ENCODE peak calls at places on chromosomes 2 and 18, in nine cellular contexts. O is right atrium auricular region; R is sciatic nerve; Q is foreskin fibroblast; J is AG09309; V is stimulated activated CD4-positive, alpha-beta T cell treated with anti-CD3 and anti-CD28 coated beads, Interleukin-15, amount 100 ng/mL, for 24 hours; H is activated CD4-positive, CD25-positive, alpha-beta regulatory T cell; D is naive thymus-derived CD8-positive, alpha-beta T cell; N is HEK293T. Y is an unnamed sample.

GRCh38 chr2:191740016-191740419 is 62.1 kb downstream of the NABP1 start:
- DNase-seq in Q (no peak), V (peak; percentile 30), O (no peak), J (no peak), R (no peak), N (no peak), H (no peak), D (peak; percentile 71), Y (no peak)

GRCh38 chr2:46504221-46504620 is 24.9 kb downstream of the TMEM247 start:
- DNase-seq in J (no peak), D (no peak), V (no peak), R (no peak), O (peak; percentile 40), H (no peak), Q (no peak), N (no peak), Y (no peak)

GRCh38 chr2:134217924-134218323 is 35.9 kb upstream of the MGAT5 start:
- DNase-seq in Q (peak; percentile 32), H (no peak), R (no peak), O (no peak), V (peak; percentile 39), J (peak; percentile 13), D (no peak), N (no peak), Y (no peak)

GRCh38 chr2:150110548-150110947 is 376.9 kb downstream of the RND3 start:
- DNase-seq in R (no peak), V (no peak), Q (peak; percentile 10), O (no peak), J (no peak), D (no peak), N (no peak), H (no peak), Y (no peak)

GRCh38 chr2:15933184-15933845 is 7.0 kb upstream of the MYCN start:
- DNase-seq in Q (no peak), N (no peak), O (no peak), V (no peak), H (no peak), J (no peak), D (no peak), R (no peak), Y (no peak)

GRCh38 chr2:45691600-45691999 is 40.1 kb downstream of the PRKCE start:
- DNase-seq in J (no peak), Q (no peak), D (no peak), N (no peak), H (no peak), V (no peak), R (no peak), O (no peak), Y (no peak)

GRCh38 chr2:174412256-174412655 is 16.7 kb downstream of the SCRN3 start:
- DNase-seq in N (no peak), R (no peak), H (no peak), J (no peak), O (no peak), V (no peak), Q (no peak), D (no peak), Y (no peak)

GRCh38 chr2:137677466-137677865 is 286.8 kb upstream of the HNMT start:
- DNase-seq in V (no peak), Q (no peak), O (no peak), R (no peak), N (no peak), J (no peak), D (no peak), H (no peak), Y (no peak)

GRCh38 chr2:159879061-159879604 is 81.1 kb upstream of the CD302 start:
- DNase-seq in R (no peak), Q (peak; percentile 70), H (no peak), O (no peak), V (peak; percentile 54), N (no peak), D (no peak), J (peak; percentile 35), Y (no peak)

GRCh38 chr18:6198585-6198984 is 216.1 kb downstream of the L3MBTL4 start:
- DNase-seq in O (no peak), N (no peak), Q (no peak), J (no peak), H (no peak), D (no peak), V (no peak), R (no peak), Y (no peak)

GRCh38 chr18:59561596-59561995 is 135.6 kb downstream of the CCBE1 start:
- DNase-seq in N (no peak), J (no peak), D (no peak), V (no peak), R (no peak), O (no peak), Q (peak; percentile 31), H (no peak), Y (no peak)

GRCh38 chr2:62883629-62884028 is 167.0 kb upstream of the OTX1 start:
- DNase-seq in N (no peak), Q (no peak), J (no peak), O (no peak), V (no peak), R (no peak), D (no peak), H (no peak), Y (no peak)

GRCh38 chr2:24365051-24365450 is 4.7 kb upstream of the ITSN2 start:
- DNase-seq in N (no peak), Q (no peak), O (peak; percentile 93), R (peak; percentile 83), J (no peak), V (no peak), H (no peak), D (no peak), Y (peak; percentile 94)

GRCh38 chr2:181613241-181613640 is 43.7 kb downstream of the CERKL start:
- DNase-seq in D (no peak), R (no peak), V (no peak), J (no peak), H (no peak), Q (no peak), N (no peak), O (no peak), Y (no peak)

GRCh38 chr18:21740474-21740723 is 193 bp upstream of the MIB1 start:
- DNase-seq in R (no peak), Q (peak; percentile 99), J (peak; percentile 78), N (peak; percentile 98), D (no peak), V (peak; percentile 99), O (peak; percentile 98), H (no peak), Y (no peak)

GRCh38 chr18:74831571-74832250 is 234.0 kb downstream of the ZNF407 start:
- DNase-seq in J (no peak), H (no peak), O (no peak), N (no peak), D (no peak), Q (no peak), V (no peak), R (no peak), Y (no peak)

GRCh38 chr2:228599297-228599696 is 417.8 kb upstream of the SPHKAP start:
- DNase-seq in V (no peak), D (no peak), R (no peak), O (no peak), J (no peak), Q (no peak), N (no peak), H (no peak), Y (no peak)

GRCh38 chr2:72214429-72215143 is 66.9 kb upstream of the CYP26B1 start:
- DNase-seq in N (no peak), V (no peak), J (peak; percentile 64), D (no peak), Q (peak; percentile 71), R (no peak), O (no peak), H (no peak), Y (no peak)

GRCh38 chr2:85772019-85772745 is 18.4 kb downstream of the ATOH8 start:
- DNase-seq in J (peak; percentile 99), O (peak; percentile 99), N (peak; percentile 52), Q (peak; percentile 100), V (no peak), D (no peak), R (peak; percentile 99), H (no peak), Y (peak; percentile 99)

GRCh38 chr18:8151176-8151575 is 458.1 kb upstream of the RAB12 start:
- DNase-seq in Q (no peak), H (no peak), R (no peak), J (no peak), D (no peak), O (no peak), N (no peak), V (no peak), Y (no peak)

GRCh38 chr18:36382151-36382550 is 84.6 kb downstream of the FHOD3 start:
- DNase-seq in H (no peak), D (no peak), J (no peak), Q (no peak), O (no peak), V (no peak), R (no peak), N (no peak), Y (no peak)

GRCh38 chr2:233210843-233211600 is 40.5 kb upstream of the ATG16L1 start:
- DNase-seq in R (peak; percentile 92), V (no peak), H (no peak), N (no peak), D (no peak), O (peak; percentile 65), J (peak; percentile 71), Q (peak; percentile 94), Y (no peak)

Y was measured in esophagus muscularis mucosa.